ENCODE peak calls at places on chromosome 18, in ten cellular contexts. One of them, this sample, is unnamed.

GRCh38 chr18:10142496-10143160 is 228.8 kb downstream of the VAPA start:
- DNase-seq in HepG2: no peak
- DNase-seq in suprapubic skin: no peak
- DNase-seq in A549: peak
- DNase-seq in transverse colon: no peak
- DNase-seq in K562: no peak
- DNase-seq in ovary: no peak
- DNase-seq in H1: peak
- DNase-seq in GM12878: no peak
- DNase-seq in tibial nerve: no peak
- DNase-seq in this sample: no peak

GRCh38 chr18:67386028-67386427 is 130.5 kb downstream of the DSEL start:
- DNase-seq in H1: no peak
- DNase-seq in transverse colon: no peak
- DNase-seq in HepG2: peak
- DNase-seq in tibial nerve: no peak
- DNase-seq in GM12878: no peak
- DNase-seq in suprapubic skin: no peak
- DNase-seq in ovary: no peak
- DNase-seq in A549: no peak
- DNase-seq in K562: no peak
- DNase-seq in this sample: no peak

GRCh38 chr18:6929370-6930102 is 188.1 kb downstream of the LAMA1 start:
- DNase-seq in HepG2: no peak
- DNase-seq in A549: no peak
- DNase-seq in K562: peak
- DNase-seq in GM12878: no peak
- DNase-seq in suprapubic skin: no peak
- DNase-seq in H1: peak
- DNase-seq in transverse colon: peak
- DNase-seq in tibial nerve: no peak
- DNase-seq in ovary: no peak
- DNase-seq in this sample: no peak

GRCh38 chr18:5895300-5895885 is at the start of gene TMEM200C:
- DNase-seq in HepG2: no peak
- DNase-seq in ovary: peak
- DNase-seq in H1: peak
- DNase-seq in suprapubic skin: no peak
- DNase-seq in A549: no peak
- DNase-seq in tibial nerve: no peak
- DNase-seq in GM12878: no peak
- DNase-seq in transverse colon: no peak
- DNase-seq in K562: no peak
- DNase-seq in this sample: peak

GRCh38 chr18:57194622-57195021 is 47.7 kb downstream of the BOD1L2 start:
- DNase-seq in transverse colon: no peak
- DNase-seq in H1: no peak
- DNase-seq in suprapubic skin: no peak
- DNase-seq in tibial nerve: no peak
- DNase-seq in A549: no peak
- DNase-seq in HepG2: no peak
- DNase-seq in K562: no peak
- DNase-seq in ovary: no peak
- DNase-seq in GM12878: no peak
- DNase-seq in this sample: no peak

GRCh38 chr18:78758496-78758895 is 221.1 kb upstream of the SALL3 start:
- DNase-seq in H1: no peak
- DNase-seq in suprapubic skin: peak
- DNase-seq in ovary: no peak
- DNase-seq in tibial nerve: no peak
- DNase-seq in A549: no peak
- DNase-seq in GM12878: no peak
- DNase-seq in HepG2: no peak
- DNase-seq in transverse colon: no peak
- DNase-seq in K562: no peak
- DNase-seq in this sample: no peak

GRCh38 chr18:7566587-7567486 is at the start of gene PTPRM:
- DNase-seq in K562: peak
- DNase-seq in transverse colon: peak
- DNase-seq in ovary: peak
- DNase-seq in tibial nerve: peak
- DNase-seq in suprapubic skin: peak
- DNase-seq in A549: peak
- DNase-seq in GM12878: no peak
- DNase-seq in HepG2: peak
- DNase-seq in H1: peak
- DNase-seq in this sample: peak

GRCh38 chr18:76620326-76620813 is 125.3 kb upstream of the ZNF516 start:
- DNase-seq in GM12878: peak
- DNase-seq in A549: no peak
- DNase-seq in tibial nerve: peak
- DNase-seq in ovary: peak
- DNase-seq in HepG2: no peak
- DNase-seq in suprapubic skin: peak
- DNase-seq in K562: peak
- DNase-seq in transverse colon: peak
- DNase-seq in H1: no peak
- DNase-seq in this sample: peak

GRCh38 chr18:63233334-63233733 is 86.2 kb downstream of the BCL2 start:
- DNase-seq in GM12878: no peak
- DNase-seq in HepG2: no peak
- DNase-seq in ovary: no peak
- DNase-seq in H1: no peak
- DNase-seq in tibial nerve: no peak
- DNase-seq in K562: no peak
- DNase-seq in suprapubic skin: no peak
- DNase-seq in transverse colon: no peak
- DNase-seq in A549: no peak
- DNase-seq in this sample: no peak

GRCh38 chr18:58223717-58224424 is 179.8 kb downstream of the NEDD4L start:
- DNase-seq in transverse colon: peak
- DNase-seq in K562: peak
- DNase-seq in GM12878: no peak
- DNase-seq in suprapubic skin: peak
- DNase-seq in tibial nerve: peak
- DNase-seq in HepG2: peak
- DNase-seq in H1: peak
- DNase-seq in ovary: no peak
- DNase-seq in A549: peak
- DNase-seq in this sample: no peak

GRCh38 chr18:28995319-28995718 is 818.4 kb upstream of the CDH2 start:
- DNase-seq in suprapubic skin: no peak
- DNase-seq in H1: no peak
- DNase-seq in ovary: no peak
- DNase-seq in HepG2: no peak
- DNase-seq in transverse colon: no peak
- DNase-seq in tibial nerve: no peak
- DNase-seq in K562: no peak
- DNase-seq in A549: no peak
- DNase-seq in GM12878: no peak
- DNase-seq in this sample: no peak

GRCh38 chr18:8358066-8358795 is 251.0 kb upstream of the RAB12 start:
- DNase-seq in H1: no peak
- DNase-seq in transverse colon: no peak
- DNase-seq in A549: no peak
- DNase-seq in GM12878: no peak
- DNase-seq in HepG2: no peak
- DNase-seq in tibial nerve: no peak
- DNase-seq in ovary: no peak
- DNase-seq in K562: no peak
- DNase-seq in suprapubic skin: no peak
- DNase-seq in this sample: no peak

GRCh38 chr18:62925031-62925688 is 209.8 kb downstream of the PHLPP1 start:
- DNase-seq in H1: no peak
- DNase-seq in suprapubic skin: no peak
- DNase-seq in K562: no peak
- DNase-seq in ovary: no peak
- DNase-seq in HepG2: no peak
- DNase-seq in tibial nerve: no peak
- DNase-seq in A549: no peak
- DNase-seq in transverse colon: no peak
- DNase-seq in GM12878: no peak
- DNase-seq in this sample: no peak

GRCh38 chr18:49321800-49322461 is 138.5 kb downstream of the DYM start:
- DNase-seq in tibial nerve: no peak
- DNase-seq in K562: no peak
- DNase-seq in HepG2: no peak
- DNase-seq in ovary: no peak
- DNase-seq in H1: no peak
- DNase-seq in A549: no peak
- DNase-seq in suprapubic skin: no peak
- DNase-seq in transverse colon: no peak
- DNase-seq in GM12878: no peak
- DNase-seq in this sample: no peak

GRCh38 chr18:49846718-49847470 is 33.6 kb upstream of the ACAA2 start:
- DNase-seq in H1: no peak
- DNase-seq in A549: no peak
- DNase-seq in tibial nerve: no peak
- DNase-seq in transverse colon: no peak
- DNase-seq in suprapubic skin: no peak
- DNase-seq in GM12878: no peak
- DNase-seq in HepG2: no peak
- DNase-seq in K562: no peak
- DNase-seq in ovary: no peak
- DNase-seq in this sample: no peak

DNA sequence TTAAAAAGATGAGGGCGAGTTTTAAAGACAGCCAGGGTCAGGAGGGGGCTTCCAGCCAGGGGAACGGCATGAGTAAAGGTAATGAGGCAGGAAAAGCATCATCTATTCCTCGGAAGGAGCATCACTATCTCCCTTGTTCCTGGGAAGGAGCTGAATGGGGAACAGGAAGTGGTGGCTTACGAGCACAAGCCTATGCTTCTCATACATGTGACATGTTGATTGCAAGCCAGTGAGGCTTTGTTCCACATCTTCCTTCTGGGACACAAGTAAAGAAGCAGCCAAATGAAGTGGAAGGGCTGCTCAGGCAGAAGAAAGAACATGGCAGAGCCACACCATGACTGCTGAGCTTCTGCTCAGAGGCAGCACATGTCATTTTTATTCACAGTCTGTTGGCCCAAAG is 15.0 kb upstream of the LMAN1 start:
- DNase-seq in GM12878: no peak
- DNase-seq in A549: no peak
- DNase-seq in ovary: no peak
- DNase-seq in HepG2: no peak
- DNase-seq in H1: no peak
- DNase-seq in suprapubic skin: no peak
- DNase-seq in K562: no peak
- DNase-seq in tibial nerve: no peak
- DNase-seq in transverse colon: no peak
- DNase-seq in this sample: no peak
- TF ChIP-seq EP300 in GM12878: no peak
- TF ChIP-seq EP300 in A549: no peak
- TF ChIP-seq EP300 in ovary: no peak
- TF ChIP-seq EP300 in HepG2: no peak
- TF ChIP-seq EP300 in H1: no peak
- TF ChIP-seq EP300 in suprapubic skin: no peak
- TF ChIP-seq EP300 in K562: no peak
- TF ChIP-seq EP300 in tibial nerve: no peak
- TF ChIP-seq EP300 in transverse colon: no peak
- TF ChIP-seq EP300 in this sample: no peak

GRCh38 chr18:26867471-26867870 is 2.0 kb upstream of the AQP4 start:
- DNase-seq in A549: no peak
- DNase-seq in H1: no peak
- DNase-seq in HepG2: no peak
- DNase-seq in transverse colon: no peak
- DNase-seq in GM12878: no peak
- DNase-seq in suprapubic skin: no peak
- DNase-seq in K562: no peak
- DNase-seq in ovary: no peak
- DNase-seq in tibial nerve: no peak
- DNase-seq in this sample: no peak
- H3K27ac ChIP-seq in A549: no peak
- H3K27ac ChIP-seq in H1: no peak
- H3K27ac ChIP-seq in HepG2: no peak
- H3K27ac ChIP-seq in transverse colon: no peak
- H3K27ac ChIP-seq in GM12878: no peak
- H3K27ac ChIP-seq in suprapubic skin: no peak
- H3K27ac ChIP-seq in K562: no peak
- H3K27ac ChIP-seq in ovary: no peak
- H3K27ac ChIP-seq in tibial nerve: no peak
- H3K27ac ChIP-seq in this sample: no peak

DNA sequence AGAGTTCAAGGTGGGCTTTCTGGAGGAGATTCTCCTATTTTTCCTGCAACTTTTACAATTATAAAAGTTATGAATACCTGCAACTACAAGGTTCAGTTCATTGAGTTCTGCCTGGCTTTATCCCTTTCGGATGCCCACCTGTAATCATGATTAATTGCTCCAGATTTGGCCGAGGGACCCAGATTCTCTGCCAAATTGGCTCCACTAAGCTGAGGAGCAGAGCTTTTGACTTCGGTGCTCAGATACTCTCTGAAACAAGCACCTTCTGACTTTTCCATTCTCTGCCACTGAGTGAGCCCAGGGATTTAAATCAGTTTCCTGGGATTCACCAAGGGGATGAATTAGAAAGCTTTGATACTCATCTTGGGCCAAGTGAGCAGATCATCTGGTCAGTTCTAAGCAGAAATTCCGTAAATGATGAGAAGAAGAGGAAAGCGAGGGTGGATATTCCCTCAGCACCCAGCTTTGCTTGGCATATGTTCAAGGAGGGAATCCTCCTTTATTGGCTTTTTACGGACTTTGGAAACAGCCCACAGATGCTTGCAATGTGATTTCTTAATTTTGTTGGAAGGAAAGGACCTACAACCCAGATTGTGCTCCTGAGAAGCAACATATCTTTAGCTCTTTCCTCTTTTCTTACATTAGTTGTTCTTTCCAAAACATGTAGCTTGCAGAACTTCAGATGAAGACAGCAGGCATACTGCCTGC is 179.2 kb downstream of the SETBP1 start:
- DNase-seq in ovary: no peak
- DNase-seq in A549: no peak
- DNase-seq in K562: no peak
- DNase-seq in HepG2: no peak
- DNase-seq in H1: no peak
- DNase-seq in transverse colon: no peak
- DNase-seq in tibial nerve: peak
- DNase-seq in suprapubic skin: no peak
- DNase-seq in GM12878: no peak
- DNase-seq in this sample: no peak
- TF ChIP-seq EP300 in ovary: no peak
- TF ChIP-seq EP300 in A549: no peak
- TF ChIP-seq EP300 in K562: no peak
- TF ChIP-seq EP300 in HepG2: no peak
- TF ChIP-seq EP300 in H1: no peak
- TF ChIP-seq EP300 in transverse colon: no peak
- TF ChIP-seq EP300 in tibial nerve: peak
- TF ChIP-seq EP300 in suprapubic skin: no peak
- TF ChIP-seq EP300 in GM12878: no peak
- TF ChIP-seq EP300 in this sample: no peak

GRCh38 chr18:13428319-13428718 is 209.8 kb downstream of the LDLRAD4 start:
- DNase-seq in GM12878: no peak
- DNase-seq in tibial nerve: no peak
- DNase-seq in suprapubic skin: no peak
- DNase-seq in transverse colon: no peak
- DNase-seq in A549: no peak
- DNase-seq in K562: no peak
- DNase-seq in H1: no peak
- DNase-seq in HepG2: no peak
- DNase-seq in ovary: no peak
- DNase-seq in this sample: peak
- H3K27ac ChIP-seq in GM12878: no peak
- H3K27ac ChIP-seq in tibial nerve: no peak
- H3K27ac ChIP-seq in suprapubic skin: no peak
- H3K27ac ChIP-seq in transverse colon: no peak
- H3K27ac ChIP-seq in A549: no peak
- H3K27ac ChIP-seq in K562: no peak
- H3K27ac ChIP-seq in H1: no peak
- H3K27ac ChIP-seq in HepG2: no peak
- H3K27ac ChIP-seq in ovary: no peak
- H3K27ac ChIP-seq in this sample: no peak